ENCODE peak calls at places on chromosomes 6 and 20, in ten cellular contexts. P is AG04450, N is hepatocyte, K is right lobe of liver, S is ovary, H is psoas muscle, R is heart right ventricle, I is SJSA1, G is upper lobe of right lung, Z is heart left ventricle. T is an unnamed sample. For H3K27me3, the result is how much of the 10 kb centered on the place peaks cover.

GRCh38 chr20:45032276-45032675 is 66.0 kb downstream of the STK4 start:
- DNase-seq in H (no peak), R (no peak), G (no peak), P (no peak), I (no peak), K (no peak), N (no peak), S (no peak), Z (no peak), T (no peak)

GRCh38 chr6:133503330-133503729 is 262.2 kb downstream of the EYA4 start:
- DNase-seq in R (no peak), Z (no peak), P (no peak), N (no peak), S (no peak), K (no peak), I (no peak), G (no peak), H (no peak), T (no peak)

GRCh38 chr6:66082914-66083313 is 375.9 kb upstream of the EYS start:
- DNase-seq in N (no peak), H (no peak), K (no peak), Z (no peak), I (no peak), P (no peak), R (no peak), S (no peak), G (no peak), T (no peak)

GRCh38 chr20:41905186-41905585 is 287.0 kb upstream of the CHD6 start:
- DNase-seq in H (no peak), R (no peak), K (no peak), P (no peak), G (no peak), N (no peak), Z (no peak), I (no peak), S (no peak), T (no peak)

GRCh38 chr6:26366504-26366903 is 1.5 kb downstream of the BTN3A2 start:
- DNase-seq in N (no peak), G (no peak), K (no peak), H (no peak), I (no peak), P (no peak), S (no peak), Z (no peak), R (no peak), T (no peak)

GRCh38 chr6:29967379-29968010 is 25.2 kb downstream of the HLA-A start:
- DNase-seq in S (no peak), N (peak), I (no peak), R (peak), P (no peak), H (no peak), G (no peak), K (no peak), Z (peak), T (no peak)

GRCh38 chr6:111972714-111973678 is 80.9 kb upstream of the CCN6 start:
- DNase-seq in Z (peak), G (no peak), H (peak), R (peak), S (peak), P (peak), I (peak), K (no peak), N (peak), T (peak)

GRCh38 chr6:22828179-22829062 is 259.1 kb downstream of the HDGFL1 start:
- DNase-seq in N (peak), S (peak), K (no peak), R (peak), G (no peak), P (peak), I (peak), Z (peak), H (no peak), T (no peak)

GRCh38 chr6:145199961-145200360 is 535.4 kb downstream of the EPM2A start:
- DNase-seq in H (no peak), P (no peak), I (no peak), N (peak), K (no peak), R (no peak), G (no peak), S (no peak), Z (no peak), T (no peak)

GRCh38 chr6:158599635-158600034 is 39.7 kb downstream of the TMEM181 start:
- DNase-seq in S (no peak), K (no peak), G (no peak), P (no peak), Z (no peak), N (no peak), H (no peak), I (no peak), R (no peak), T (no peak)

GRCh38 chr6:120355822-120356221 is 978.5 kb downstream of the TBC1D32 start:
- DNase-seq in N (no peak), S (no peak), K (no peak), R (no peak), P (no peak), H (no peak), G (no peak), Z (no peak), I (no peak), T (no peak)

GRCh38 chr6:18280084-18280483 is 15.8 kb upstream of the DEK start:
- DNase-seq in Z (no peak), I (no peak), P (no peak), S (no peak), R (no peak), H (no peak), G (no peak), N (no peak), K (no peak), T (no peak)

GRCh38 chr20:47351643-47352331 is 4.7 kb downstream of the ZMYND8 start:
- DNase-seq in Z (no peak), N (no peak), K (peak), I (no peak), G (no peak), H (no peak), P (no peak), R (no peak), S (no peak), T (no peak)

GRCh38 chr20:61802721-61803311 is 262.9 kb downstream of the TAF4 start:
- DNase-seq in S (no peak), R (no peak), G (peak), I (no peak), K (peak), Z (no peak), P (no peak), H (no peak), N (no peak), T (no peak)
- H3K27me3 ChIP-seq in S (under half), R (half or more), G (under half), I (under half), K (under half), Z (under half), P (under half), H (half or more), N (under half), T (under half)

GRCh38 chr6:4583026-4583425 is 193.2 kb upstream of the CDYL start:
- DNase-seq in N (no peak), S (no peak), K (no peak), Z (no peak), R (no peak), I (no peak), G (no peak), P (no peak), H (no peak), T (no peak)
- H3K27me3 ChIP-seq in N (under half), S (under half), K (under half), Z (under half), R (under half), I (under half), G (under half), P (under half), H (under half), T (under half)

DNA sequence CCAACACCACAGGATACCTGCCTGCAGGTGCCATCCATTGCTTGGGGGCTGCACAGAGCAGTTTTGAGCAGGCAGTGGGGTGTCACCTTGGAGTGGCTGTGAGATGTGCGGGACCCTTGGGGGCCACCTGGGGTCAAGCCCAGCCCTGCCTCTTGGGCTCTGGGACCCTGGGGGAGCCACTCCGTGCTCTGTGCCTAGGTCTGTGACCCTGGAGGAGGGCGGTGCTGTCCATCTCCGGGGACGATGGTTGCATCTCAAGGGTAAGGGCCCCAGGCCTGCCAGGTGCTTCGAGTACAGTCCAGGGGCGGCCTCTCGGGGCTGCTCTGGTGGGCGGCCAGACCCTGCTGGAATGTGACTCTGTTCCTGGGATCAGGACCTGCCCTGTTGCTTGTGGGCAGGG is 8.7 kb upstream of the GATA5 start:
- DNase-seq in K (no peak), H (no peak), Z (no peak), P (no peak), R (no peak), G (no peak), I (no peak), S (no peak), N (no peak), T (no peak)
- H3K27me3 ChIP-seq in K (under half), H (half or more), Z (under half), P (half or more), R (half or more), G (half or more), I (half or more), S (under half), N (under half), T (under half)

DNA sequence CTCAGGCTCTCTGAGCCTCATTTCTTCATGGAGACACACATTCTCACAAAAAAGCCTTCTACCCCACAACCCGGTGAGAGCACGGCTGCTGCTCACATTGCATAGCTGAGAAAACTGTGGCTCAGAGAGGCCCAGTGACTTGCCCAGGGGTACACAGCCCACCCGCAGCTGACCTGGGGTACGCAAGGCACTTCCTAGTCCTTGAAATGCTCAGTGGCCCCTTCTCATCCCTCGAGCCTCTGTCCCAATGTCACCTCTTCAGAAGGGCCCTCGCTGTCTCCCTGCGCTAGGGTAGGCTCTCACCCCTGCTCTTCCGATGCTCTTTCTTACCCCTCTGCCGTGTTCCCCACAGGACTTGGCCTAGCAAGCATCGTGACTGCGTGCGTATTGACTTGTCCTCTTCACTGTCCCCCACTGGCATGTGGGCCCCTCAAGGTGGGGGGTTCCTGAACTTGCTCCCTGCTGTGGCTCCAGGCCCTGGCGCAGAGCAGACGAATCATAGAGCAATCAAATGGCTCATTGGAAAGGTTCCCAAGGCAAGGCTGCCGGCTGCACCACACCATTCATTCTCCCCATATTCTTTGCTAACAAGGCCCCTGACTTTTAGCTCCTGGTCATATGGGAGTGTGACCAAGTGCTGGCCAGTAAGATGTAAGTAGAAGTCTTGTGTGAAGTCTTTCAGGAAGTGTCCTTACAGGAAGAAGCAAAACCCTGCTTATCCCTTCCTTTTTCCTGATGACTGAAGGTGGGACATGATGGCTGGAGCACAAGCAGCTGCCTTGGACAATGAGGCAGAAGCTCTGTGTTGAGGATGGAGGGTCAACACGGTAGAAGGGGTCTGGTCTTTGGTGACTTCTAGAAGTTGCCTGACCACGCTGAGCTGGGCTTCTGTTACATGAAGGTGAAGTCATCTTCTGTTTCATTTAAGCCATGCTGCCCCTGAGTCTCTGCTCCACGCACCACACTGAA is 22.7 kb downstream of the PCK1 start:
- DNase-seq in H (no peak), G (no peak), P (no peak), R (no peak), Z (no peak), K (no peak), N (no peak), S (no peak), I (no peak), T (no peak)
- H3K27me3 ChIP-seq in H (half or more), G (under half), P (under half), R (half or more), Z (under half), K (under half), N (under half), S (under half), I (under half), T (under half)

DNA sequence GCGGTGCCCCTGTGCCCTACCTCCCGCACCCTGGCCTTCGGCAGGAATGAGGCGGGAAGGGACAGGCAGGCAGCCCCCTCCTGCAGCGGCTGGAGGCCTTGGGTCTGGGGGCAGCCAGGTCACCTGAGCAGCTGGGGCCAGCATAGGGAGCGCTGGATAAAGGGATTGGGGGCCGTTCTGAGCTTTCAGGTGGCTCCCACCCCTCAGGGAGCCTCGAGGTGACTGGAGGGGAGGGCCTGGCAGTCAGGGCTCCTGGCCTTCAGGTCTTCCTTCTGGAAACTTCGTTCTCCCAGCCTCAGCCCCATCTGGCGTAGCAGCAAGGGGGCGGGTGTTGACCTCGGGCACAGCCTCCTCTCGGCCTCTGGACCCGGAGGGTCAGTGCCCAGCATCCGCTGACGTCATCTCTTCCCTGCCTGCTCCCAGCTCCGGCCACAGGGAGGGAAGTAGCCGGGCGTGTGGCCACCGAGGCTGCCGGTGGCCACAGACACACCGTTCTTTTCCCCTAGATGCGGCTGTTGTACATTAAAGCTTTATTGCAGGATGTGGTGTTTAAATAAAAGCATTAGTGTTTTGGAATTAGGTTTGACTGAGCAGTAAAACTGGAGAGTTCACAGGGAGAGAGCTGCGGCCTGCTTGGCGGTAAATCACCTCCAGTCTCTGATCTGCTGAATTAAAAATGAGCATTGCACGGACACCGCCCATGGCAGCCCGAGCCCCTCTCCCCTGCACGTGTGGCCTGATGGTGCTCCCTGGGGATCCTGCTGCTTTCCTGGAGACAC is 80.0 kb upstream of the GATA5 start:
- DNase-seq in Z (no peak), H (no peak), R (no peak), K (peak), S (no peak), I (no peak), P (no peak), N (no peak), G (no peak), T (no peak)
- H3K27me3 ChIP-seq in Z (under half), H (under half), R (half or more), K (under half), S (under half), I (half or more), P (half or more), N (under half), G (half or more), T (under half)

GRCh38 chr6:753486-753885 is 60.5 kb upstream of the EXOC2 start:
- DNase-seq in N (no peak), S (no peak), H (no peak), G (no peak), Z (no peak), I (no peak), P (no peak), K (no peak), R (no peak), T (no peak)
- H3K27me3 ChIP-seq in N (under half), S (under half), H (under half), G (under half), Z (under half), I (under half), P (under half), K (under half), R (under half), T (under half)

GRCh38 chr6:108123516-108123929 is 42.3 kb upstream of the NR2E1 start:
- DNase-seq in G (no peak), R (no peak), I (no peak), H (no peak), K (no peak), S (no peak), N (no peak), P (no peak), Z (no peak), T (no peak)

GRCh38 chr6:108127056-108127455 is 38.8 kb upstream of the NR2E1 start:
- DNase-seq in Z (no peak), H (no peak), I (no peak), S (no peak), P (no peak), G (no peak), R (no peak), K (no peak), N (no peak), T (no peak)

GRCh38 chr6:108132863-108133262 is 33.0 kb upstream of the NR2E1 start:
- DNase-seq in R (no peak), K (no peak), G (no peak), H (no peak), P (no peak), N (no peak), Z (no peak), S (no peak), I (no peak), T (no peak)

GRCh38 chr6:108123946-108124345 is 41.9 kb upstream of the NR2E1 start:
- DNase-seq in R (no peak), N (no peak), G (no peak), H (no peak), I (no peak), Z (no peak), P (no peak), K (no peak), S (no peak), T (no peak)

GRCh38 chr6:108127826-108128225 is 38.0 kb upstream of the NR2E1 start:
- DNase-seq in N (peak), K (no peak), R (no peak), P (no peak), S (no peak), I (peak), H (no peak), Z (no peak), G (no peak), T (no peak)
- H3K27me3 ChIP-seq in N (under half), K (under half), R (half or more), P (half or more), S (under half), I (under half), H (under half), Z (under half), G (under half), T (under half)

GRCh38 chr20:2558581-2559301 is 22.4 kb downstream of the TMC2 start:
- DNase-seq in S (no peak), P (no peak), R (no peak), H (no peak), K (no peak), G (no peak), N (peak), Z (no peak), I (no peak), T (no peak)
- H3K27me3 ChIP-seq in S (under half), P (under half), R (half or more), H (half or more), K (under half), G (half or more), N (half or more), Z (under half), I (half or more), T (under half)

T was measured in right atrium auricular region.